ENCODE peak calls at places on chromosomes 5 and 9, in five cellular contexts. One of them, this sample, is unnamed. For H3K36me3, the result is how much of the 10 kb centered on the place peaks cover.

GRCh38 chr5:159928122-159928960 is 12.1 kb downstream of the ADRA1B start:
- DNase-seq in pancreas: no peak
- DNase-seq in kidney: peak
- DNase-seq in upper lobe of right lung: peak
- DNase-seq in OCI-LY7: no peak
- DNase-seq in this sample: no peak

GRCh38 chr9:13726746-13727145 is 447.3 kb upstream of the MPDZ start:
- DNase-seq in OCI-LY7: no peak
- DNase-seq in upper lobe of right lung: no peak
- DNase-seq in kidney: no peak
- DNase-seq in pancreas: no peak
- DNase-seq in this sample: no peak

GRCh38 chr5:119269061-119269579 is 86.7 kb upstream of the TNFAIP8 start:
- DNase-seq in kidney: peak
- DNase-seq in pancreas: peak
- DNase-seq in OCI-LY7: peak
- DNase-seq in upper lobe of right lung: peak
- DNase-seq in this sample: peak

GRCh38 chr9:137436761-137437600 is 4.2 kb downstream of the ENTPD8 start:
- DNase-seq in upper lobe of right lung: peak
- DNase-seq in pancreas: no peak
- DNase-seq in kidney: peak
- DNase-seq in OCI-LY7: no peak
- DNase-seq in this sample: no peak

GRCh38 chr5:76180817-76181805 is 97.9 kb downstream of the SV2C start:
- DNase-seq in upper lobe of right lung: no peak
- DNase-seq in OCI-LY7: no peak
- DNase-seq in pancreas: no peak
- DNase-seq in kidney: no peak
- DNase-seq in this sample: no peak

GRCh38 chr9:85743290-85744128 is 1.8 kb upstream of the AGTPBP1 start:
- DNase-seq in pancreas: peak
- DNase-seq in upper lobe of right lung: peak
- DNase-seq in kidney: peak
- DNase-seq in OCI-LY7: no peak
- DNase-seq in this sample: peak

GRCh38 chr9:77827104-77827784 is 179.1 kb upstream of the GNA14 start:
- DNase-seq in OCI-LY7: no peak
- DNase-seq in kidney: no peak
- DNase-seq in upper lobe of right lung: no peak
- DNase-seq in pancreas: no peak
- DNase-seq in this sample: no peak

GRCh38 chr9:81686614-81687520 is 2.5 kb downstream of the TLE1 start:
- DNase-seq in OCI-LY7: no peak
- DNase-seq in upper lobe of right lung: peak
- DNase-seq in pancreas: peak
- DNase-seq in kidney: peak
- DNase-seq in this sample: peak

GRCh38 chr5:439181-439580 is 3.8 kb upstream of the EXOC3 start:
- DNase-seq in pancreas: no peak
- DNase-seq in OCI-LY7: no peak
- DNase-seq in upper lobe of right lung: no peak
- DNase-seq in kidney: no peak
- DNase-seq in this sample: no peak

GRCh38 chr5:167582263-167582662 is 709.2 kb upstream of the WWC1 start:
- DNase-seq in OCI-LY7: no peak
- DNase-seq in upper lobe of right lung: no peak
- DNase-seq in pancreas: no peak
- DNase-seq in kidney: no peak
- DNase-seq in this sample: no peak

GRCh38 chr9:21750021-21750735 is 52.3 kb upstream of the MTAP start:
- DNase-seq in OCI-LY7: no peak
- DNase-seq in kidney: no peak
- DNase-seq in pancreas: no peak
- DNase-seq in upper lobe of right lung: no peak
- DNase-seq in this sample: no peak

GRCh38 chr5:53091304-53091703 is 18.3 kb downstream of the MOCS2 start:
- DNase-seq in kidney: no peak
- DNase-seq in upper lobe of right lung: no peak
- DNase-seq in OCI-LY7: no peak
- DNase-seq in pancreas: no peak
- DNase-seq in this sample: no peak

GRCh38 chr9:86513429-86513828 is 159.2 kb upstream of the TUT7 start:
- DNase-seq in kidney: no peak
- DNase-seq in upper lobe of right lung: no peak
- DNase-seq in pancreas: no peak
- DNase-seq in OCI-LY7: no peak
- DNase-seq in this sample: no peak

GRCh38 chr5:154044585-154044984 is 5.8 kb downstream of the MFAP3 start:
- DNase-seq in OCI-LY7: no peak
- DNase-seq in upper lobe of right lung: no peak
- DNase-seq in pancreas: no peak
- DNase-seq in kidney: no peak
- DNase-seq in this sample: no peak

GRCh38 chr9:20363233-20363632 is 259.1 kb downstream of the MLLT3 start:
- DNase-seq in kidney: no peak
- DNase-seq in OCI-LY7: no peak
- DNase-seq in upper lobe of right lung: no peak
- DNase-seq in pancreas: no peak
- DNase-seq in this sample: no peak

GRCh38 chr5:92861531-92862285 is 719.3 kb downstream of the NR2F1-AS1 start:
- DNase-seq in upper lobe of right lung: no peak
- DNase-seq in OCI-LY7: no peak
- DNase-seq in kidney: no peak
- DNase-seq in pancreas: no peak
- DNase-seq in this sample: no peak

GRCh38 chr9:134592018-134592818 is 49.4 kb upstream of the COL5A1 start:
- DNase-seq in OCI-LY7: no peak
- DNase-seq in pancreas: no peak
- DNase-seq in kidney: no peak
- DNase-seq in upper lobe of right lung: peak
- DNase-seq in this sample: no peak

GRCh38 chr5:38463634-38464521 is 92.6 kb downstream of the LIFR start:
- DNase-seq in OCI-LY7: no peak
- DNase-seq in pancreas: no peak
- DNase-seq in upper lobe of right lung: no peak
- DNase-seq in kidney: no peak
- DNase-seq in this sample: no peak

GRCh38 chr9:13427587-13427986 is 148.1 kb upstream of the MPDZ start:
- DNase-seq in OCI-LY7: peak
- DNase-seq in pancreas: no peak
- DNase-seq in upper lobe of right lung: no peak
- DNase-seq in kidney: no peak
- DNase-seq in this sample: no peak

GRCh38 chr5:173802670-173803165 is 85.4 kb upstream of the CPEB4 start:
- DNase-seq in pancreas: peak
- DNase-seq in upper lobe of right lung: peak
- DNase-seq in OCI-LY7: no peak
- DNase-seq in kidney: peak
- DNase-seq in this sample: peak

GRCh38 chr9:34025062-34025461 is 23.6 kb downstream of the UBAP2 start:
- DNase-seq in upper lobe of right lung: no peak
- DNase-seq in pancreas: no peak
- DNase-seq in kidney: no peak
- DNase-seq in OCI-LY7: no peak
- DNase-seq in this sample: no peak

GRCh38 chr9:35645736-35646582 is 4.8 kb downstream of the SIT1 start:
- DNase-seq in pancreas: peak
- DNase-seq in OCI-LY7: no peak
- DNase-seq in upper lobe of right lung: peak
- DNase-seq in kidney: no peak
- DNase-seq in this sample: no peak

GRCh38 chr5:170159101-170159698 is 53.5 kb downstream of the FOXI1 start:
- DNase-seq in kidney: no peak
- DNase-seq in pancreas: no peak
- DNase-seq in upper lobe of right lung: no peak
- DNase-seq in OCI-LY7: no peak
- DNase-seq in this sample: no peak

GRCh38 chr5:128559300-128560297 is 21.6 kb upstream of the FBN2 start:
- DNase-seq in pancreas: no peak
- DNase-seq in kidney: no peak
- DNase-seq in OCI-LY7: no peak
- DNase-seq in upper lobe of right lung: no peak
- DNase-seq in this sample: no peak

GRCh38 chr5:73663860-73664240 is 37.9 kb downstream of the ARHGEF28 start:
- DNase-seq in upper lobe of right lung: no peak
- DNase-seq in kidney: no peak
- DNase-seq in OCI-LY7: no peak
- DNase-seq in pancreas: no peak
- DNase-seq in this sample: no peak

GRCh38 chr9:107750741-107751521 is 261.4 kb upstream of the KLF4 start:
- DNase-seq in OCI-LY7: no peak
- DNase-seq in pancreas: peak
- DNase-seq in upper lobe of right lung: peak
- DNase-seq in kidney: peak
- DNase-seq in this sample: peak

GRCh38 chr9:4489919-4490704 is at the start of gene SLC1A1:
- DNase-seq in pancreas: peak
- DNase-seq in upper lobe of right lung: peak
- DNase-seq in kidney: peak
- DNase-seq in OCI-LY7: no peak
- DNase-seq in this sample: peak

GRCh38 chr5:179374506-179375235 is 29.4 kb upstream of the ADAMTS2 start:
- DNase-seq in kidney: peak
- DNase-seq in OCI-LY7: no peak
- DNase-seq in pancreas: no peak
- DNase-seq in upper lobe of right lung: no peak
- DNase-seq in this sample: peak

DNA sequence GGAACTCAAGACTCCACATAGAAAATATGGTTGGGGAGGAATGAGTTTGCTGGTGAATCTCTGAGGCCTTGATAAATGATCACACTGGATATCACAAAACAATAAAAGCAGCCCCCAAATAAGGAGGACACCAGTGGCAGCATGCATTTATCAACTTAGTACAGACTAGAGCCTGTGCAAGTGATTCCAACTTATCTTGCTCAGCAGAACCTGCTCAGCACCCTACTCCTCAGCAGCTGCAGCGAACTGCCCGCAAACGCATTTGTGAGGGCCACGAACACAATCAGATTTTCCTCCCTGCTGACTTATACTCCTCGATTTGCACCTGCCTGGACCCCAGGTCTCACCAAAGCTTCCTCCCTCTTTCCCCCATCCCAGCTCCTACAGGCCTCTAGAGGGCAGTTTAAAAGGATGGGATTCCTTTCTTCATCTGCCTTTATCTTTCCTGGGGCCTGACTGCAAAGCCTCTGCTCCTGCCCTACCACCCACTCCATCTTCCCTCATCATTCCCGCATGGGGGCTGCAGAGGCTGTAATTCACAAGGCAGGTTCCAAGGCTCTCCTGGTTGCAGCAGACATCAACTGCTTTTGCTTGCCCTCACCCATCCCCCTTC is 41.2 kb downstream of the ANKS6 start:
- DNase-seq in upper lobe of right lung: no peak
- DNase-seq in pancreas: no peak
- DNase-seq in kidney: no peak
- DNase-seq in OCI-LY7: no peak
- DNase-seq in this sample: no peak
- H3K36me3 ChIP-seq in upper lobe of right lung: under half
- H3K36me3 ChIP-seq in pancreas: under half
- H3K36me3 ChIP-seq in kidney: under half
- H3K36me3 ChIP-seq in OCI-LY7: under half
- H3K36me3 ChIP-seq in this sample: under half

GRCh38 chr9:93676310-93677054 is 100.1 kb downstream of the PHF2 start:
- DNase-seq in upper lobe of right lung: peak
- DNase-seq in pancreas: peak
- DNase-seq in OCI-LY7: no peak
- DNase-seq in kidney: peak
- DNase-seq in this sample: peak
- H3K36me3 ChIP-seq in upper lobe of right lung: under half
- H3K36me3 ChIP-seq in pancreas: under half
- H3K36me3 ChIP-seq in OCI-LY7: under half
- H3K36me3 ChIP-seq in kidney: under half
- H3K36me3 ChIP-seq in this sample: half or more

GRCh38 chr5:72125271-72125670 is 18.0 kb downstream of the MAP1B start:
- DNase-seq in pancreas: no peak
- DNase-seq in kidney: no peak
- DNase-seq in OCI-LY7: no peak
- DNase-seq in upper lobe of right lung: no peak
- DNase-seq in this sample: no peak
- H3K36me3 ChIP-seq in pancreas: under half
- H3K36me3 ChIP-seq in kidney: under half
- H3K36me3 ChIP-seq in OCI-LY7: under half
- H3K36me3 ChIP-seq in upper lobe of right lung: under half
- H3K36me3 ChIP-seq in this sample: under half

GRCh38 chr9:37498457-37498856 is 12.7 kb downstream of the POLR1E start:
- DNase-seq in kidney: no peak
- DNase-seq in pancreas: no peak
- DNase-seq in OCI-LY7: no peak
- DNase-seq in upper lobe of right lung: no peak
- DNase-seq in this sample: no peak
- H3K36me3 ChIP-seq in kidney: under half
- H3K36me3 ChIP-seq in pancreas: under half
- H3K36me3 ChIP-seq in OCI-LY7: half or more
- H3K36me3 ChIP-seq in upper lobe of right lung: half or more
- H3K36me3 ChIP-seq in this sample: under half

DNA sequence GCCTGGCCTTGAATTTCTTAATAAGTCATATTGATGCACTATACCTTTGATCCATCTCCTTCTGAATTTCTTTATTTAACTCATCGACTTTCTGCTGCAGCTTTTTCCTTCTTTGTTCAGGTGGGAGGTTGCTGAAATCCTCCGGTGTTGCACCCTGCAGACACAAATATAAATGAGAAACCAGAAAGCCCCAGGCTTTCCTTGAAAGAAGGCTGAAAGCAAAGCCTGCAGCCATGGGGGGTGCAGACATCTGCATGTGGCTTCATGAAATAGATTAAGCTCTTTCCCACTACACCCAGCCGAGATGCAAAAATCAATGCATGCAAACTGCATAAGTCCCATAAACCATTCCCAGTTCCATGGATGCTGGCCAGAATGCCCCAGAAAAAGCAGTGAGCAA is 73.6 kb downstream of the USP20 start:
- DNase-seq in kidney: no peak
- DNase-seq in upper lobe of right lung: no peak
- DNase-seq in OCI-LY7: no peak
- DNase-seq in pancreas: no peak
- DNase-seq in this sample: no peak
- H3K36me3 ChIP-seq in kidney: under half
- H3K36me3 ChIP-seq in upper lobe of right lung: under half
- H3K36me3 ChIP-seq in OCI-LY7: half or more
- H3K36me3 ChIP-seq in pancreas: under half
- H3K36me3 ChIP-seq in this sample: half or more